ENCODE peak calls at places on chromosomes 5 and 9, in ten cellular contexts. J is neural crest cell, K is epithelial cell of esophagus, H is tibial nerve, O is endothelial cell of umbilical vein, T is GM10248, E is cardiac muscle cell, F is astrocyte, X is psoas muscle, G is IMR-90. B is an unnamed sample.

GRCh38 chr9:14434971-14435718 is 121.2 kb upstream of the NFIB start:
- DNase-seq in E (no peak), X (no peak), J (no peak), F (no peak), T (no peak), O (no peak), G (no peak), H (no peak), K (no peak), B (no peak)

GRCh38 chr9:99430301-99430700 is 208.2 kb downstream of the SEC61B start:
- DNase-seq in O (no peak), X (no peak), G (peak; percentile 90), J (no peak), F (peak; percentile 88), H (no peak), T (no peak), K (peak; percentile 25), E (peak; percentile 31), B (no peak)

GRCh38 chr9:128685636-128686489 is 3.2 kb upstream of the SET start:
- DNase-seq in H (no peak), G (no peak), J (no peak), X (no peak), K (no peak), O (no peak), E (no peak), T (peak; percentile 65), F (no peak), B (no peak)

GRCh38 chr5:156356238-156356637 is 29.3 kb downstream of the SGCD start:
- DNase-seq in T (no peak), O (no peak), F (no peak), J (no peak), G (peak; percentile 94), X (no peak), H (no peak), E (peak; percentile 18), K (peak; percentile 36), B (no peak)

GRCh38 chr5:149810856-149811255 is 80.7 kb downstream of the PPARGC1B start:
- DNase-seq in G (no peak), E (peak; percentile 79), T (no peak), F (no peak), J (no peak), X (no peak), H (no peak), O (no peak), K (no peak), B (no peak)

GRCh38 chr9:132773093-132773492 is 102.8 kb downstream of the GTF3C4 start:
- DNase-seq in T (no peak), E (no peak), H (no peak), O (no peak), F (no peak), X (no peak), J (no peak), K (no peak), G (no peak), B (no peak)

GRCh38 chr9:93059097-93059959 is 827 bp downstream of the SUSD3 start:
- DNase-seq in X (no peak), J (no peak), K (no peak), E (no peak), G (no peak), F (no peak), T (peak; percentile 56), H (no peak), O (no peak), B (no peak)

GRCh38 chr5:99926463-99926862 is 608.7 kb upstream of the FAM174A start:
- DNase-seq in F (no peak), X (no peak), J (no peak), T (no peak), K (no peak), H (no peak), O (no peak), G (no peak), E (no peak), B (no peak)

GRCh38 chr9:122392284-122392683 is 21.5 kb downstream of the PTGS1 start:
- DNase-seq in O (no peak), K (no peak), F (no peak), T (no peak), J (no peak), G (no peak), H (no peak), E (no peak), X (no peak), B (no peak)

GRCh38 chr5:119357309-119357708 is 1.5 kb downstream of the TNFAIP8 start:
- DNase-seq in O (no peak), H (no peak), E (no peak), J (no peak), G (no peak), X (no peak), F (no peak), T (no peak), K (no peak), B (no peak)

GRCh38 chr5:105131045-105131444 is 1568.5 kb upstream of the NUDT12 start:
- DNase-seq in T (no peak), J (no peak), E (no peak), H (no peak), X (no peak), G (no peak), K (no peak), O (no peak), F (no peak), B (no peak)

GRCh38 chr5:10844016-10844415 is 83.0 kb upstream of the DAP start:
- DNase-seq in O (no peak), G (no peak), K (no peak), T (no peak), E (no peak), X (no peak), J (no peak), F (no peak), H (no peak), B (no peak)

GRCh38 chr5:56813302-56813701 is 2.0 kb upstream of the MAP3K1 start:
- DNase-seq in F (no peak), K (no peak), E (no peak), H (no peak), J (no peak), X (no peak), O (no peak), G (no peak), T (no peak), B (no peak)

GRCh38 chr9:77469515-77470197 is 178.5 kb downstream of the GNA14 start:
- DNase-seq in H (no peak), X (no peak), G (no peak), O (no peak), T (no peak), F (peak; percentile 96), E (peak; percentile 40), J (no peak), K (no peak), B (no peak)

GRCh38 chr5:1505506-1506241 is 18.1 kb downstream of the LPCAT1 start:
- DNase-seq in T (no peak), H (no peak), G (no peak), O (no peak), E (no peak), K (no peak), F (no peak), J (no peak), X (peak; percentile 37), B (no peak)

DNA sequence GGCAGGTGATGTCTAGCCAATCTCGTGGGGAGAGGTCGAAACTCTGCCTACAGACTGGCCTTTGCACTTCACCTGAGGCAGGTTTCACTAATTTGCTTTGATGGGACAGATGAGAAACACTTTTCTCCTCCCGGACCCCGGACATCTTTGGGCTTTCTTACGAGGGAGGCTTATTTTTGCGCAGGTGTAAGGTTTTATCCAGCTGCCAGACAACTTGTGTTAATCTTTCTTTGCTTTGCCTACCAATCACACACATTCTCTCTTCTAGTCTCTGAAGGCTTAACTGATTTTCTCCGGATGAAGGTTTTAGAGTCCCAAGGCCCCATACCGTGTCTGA is 359 bp upstream of the EMB start:
- DNase-seq in H (no peak), F (no peak), K (no peak), J (no peak), E (no peak), G (no peak), X (no peak), O (no peak), T (no peak), B (no peak)
- TF ChIP-seq CTCF in H (no peak), F (no peak), K (no peak), J (no peak), E (no peak), G (no peak), X (no peak), O (no peak), T (no peak), B (no peak)

GRCh38 chr9:97803167-97804058 is 49.6 kb upstream of the FOXE1 start:
- DNase-seq in F (peak; percentile 5), O (peak; percentile 25), H (peak; percentile 30), E (peak; percentile 69), G (peak; percentile 25), T (peak; percentile 92), K (peak; percentile 89), X (peak; percentile 84), J (peak; percentile 55), B (peak; percentile 79)
- TF ChIP-seq CTCF in F (no peak), O (no peak), H (no peak), E (peak; percentile 3), G (no peak), T (no peak), K (peak; percentile 14), X (no peak), J (peak; percentile 36), B (no peak)

GRCh38 chr9:131410051-131410491 is 16.2 kb downstream of the PRRC2B start:
- DNase-seq in G (peak; percentile 55), J (no peak), O (no peak), K (no peak), X (no peak), F (no peak), E (peak; percentile 77), T (no peak), H (no peak), B (no peak)

GRCh38 chr9:131409458-131409992 is 15.6 kb downstream of the PRRC2B start:
- DNase-seq in X (no peak), F (no peak), J (no peak), E (no peak), H (no peak), T (no peak), O (no peak), G (no peak), K (no peak), B (no peak)

GRCh38 chr9:131406567-131407436 is 12.9 kb downstream of the PRRC2B start:
- DNase-seq in X (no peak), H (no peak), F (no peak), G (no peak), J (no peak), K (no peak), O (peak; percentile 69), E (no peak), T (no peak), B (no peak)

GRCh38 chr9:131405858-131406566 is 12.1 kb downstream of the PRRC2B start:
- DNase-seq in T (no peak), X (no peak), G (no peak), J (no peak), F (no peak), K (no peak), O (no peak), H (no peak), E (no peak), B (no peak)

GRCh38 chr9:131407717-131408195 is 13.9 kb downstream of the PRRC2B start:
- DNase-seq in O (peak; percentile 63), X (no peak), E (peak; percentile 59), K (peak; percentile 73), J (no peak), F (no peak), H (no peak), T (no peak), G (no peak), B (no peak)
- TF ChIP-seq CTCF in O (peak; percentile 22), X (peak; percentile 25), E (peak; percentile 37), K (peak; percentile 58), J (no peak), F (peak; percentile 25), H (peak; percentile 32), T (no peak), G (peak; percentile 40), B (no peak)

GRCh38 chr5:180648658-180649296 is 623 bp downstream of the FLT4 start:
- DNase-seq in G (no peak), X (no peak), J (peak; percentile 60), H (no peak), F (no peak), K (no peak), E (no peak), T (no peak), O (no peak), B (peak; percentile 80)
- TF ChIP-seq CTCF in G (peak; percentile 7), X (no peak), J (peak; percentile 47), H (no peak), F (no peak), K (no peak), E (peak; percentile 18), T (no peak), O (peak; percentile 35), B (peak; percentile 24)

B was measured in nephron progenitor cell.